ENCODE peak calls at places on chromosomes 2 and 18, in four cellular contexts. Q is A549, W is stomach, M is ovary. H is an unnamed sample.

GRCh38 chr2:129888896-129889295 is 90.6 kb upstream of the RAB6C start:
- DNase-seq in Q (no peak), W (no peak), M (no peak), H (no peak)

GRCh38 chr2:124301915-124302314 is 276.8 kb downstream of the CNTNAP5 start:
- DNase-seq in Q (no peak), M (no peak), W (no peak), H (no peak)

GRCh38 chr2:191566347-191566746 is 111.6 kb upstream of the NABP1 start:
- DNase-seq in M (no peak), Q (peak), W (peak), H (no peak)

GRCh38 chr2:232465061-232465460 is 9.1 kb downstream of the ALPI start:
- DNase-seq in W (no peak), M (no peak), Q (no peak), H (peak)

GRCh38 chr18:43935051-43935412 is 657.7 kb upstream of the SYT4 start:
- DNase-seq in W (no peak), M (no peak), Q (no peak), H (no peak)

GRCh38 chr2:46878886-46879285 is 36.7 kb downstream of the MCFD2 start:
- DNase-seq in M (no peak), Q (peak), W (no peak), H (no peak)

GRCh38 chr2:95005726-95006125 is 19.8 kb upstream of the MAL start:
- DNase-seq in W (no peak), Q (no peak), M (no peak), H (no peak)

GRCh38 chr2:127356531-127356930 is 31.2 kb downstream of the MAP3K2 start:
- DNase-seq in Q (no peak), W (no peak), M (no peak), H (no peak)

GRCh38 chr18:78638889-78639596 is 340.6 kb upstream of the SALL3 start:
- DNase-seq in W (peak), M (no peak), Q (no peak), H (no peak)

GRCh38 chr2:36609507-36609906 is 11.5 kb upstream of the FEZ2 start:
- DNase-seq in W (no peak), M (no peak), Q (no peak), H (no peak)

GRCh38 chr18:50879302-50880107 is 587 bp downstream of the ME2 start:
- DNase-seq in M (no peak), W (peak), Q (peak), H (no peak)

GRCh38 chr2:175880-176800 is 87.7 kb downstream of the SH3YL1 start:
- DNase-seq in W (no peak), Q (no peak), M (peak), H (no peak)
- TF ChIP-seq EP300 in W (no peak), Q (no peak), M (no peak), H (no peak)

DNA sequence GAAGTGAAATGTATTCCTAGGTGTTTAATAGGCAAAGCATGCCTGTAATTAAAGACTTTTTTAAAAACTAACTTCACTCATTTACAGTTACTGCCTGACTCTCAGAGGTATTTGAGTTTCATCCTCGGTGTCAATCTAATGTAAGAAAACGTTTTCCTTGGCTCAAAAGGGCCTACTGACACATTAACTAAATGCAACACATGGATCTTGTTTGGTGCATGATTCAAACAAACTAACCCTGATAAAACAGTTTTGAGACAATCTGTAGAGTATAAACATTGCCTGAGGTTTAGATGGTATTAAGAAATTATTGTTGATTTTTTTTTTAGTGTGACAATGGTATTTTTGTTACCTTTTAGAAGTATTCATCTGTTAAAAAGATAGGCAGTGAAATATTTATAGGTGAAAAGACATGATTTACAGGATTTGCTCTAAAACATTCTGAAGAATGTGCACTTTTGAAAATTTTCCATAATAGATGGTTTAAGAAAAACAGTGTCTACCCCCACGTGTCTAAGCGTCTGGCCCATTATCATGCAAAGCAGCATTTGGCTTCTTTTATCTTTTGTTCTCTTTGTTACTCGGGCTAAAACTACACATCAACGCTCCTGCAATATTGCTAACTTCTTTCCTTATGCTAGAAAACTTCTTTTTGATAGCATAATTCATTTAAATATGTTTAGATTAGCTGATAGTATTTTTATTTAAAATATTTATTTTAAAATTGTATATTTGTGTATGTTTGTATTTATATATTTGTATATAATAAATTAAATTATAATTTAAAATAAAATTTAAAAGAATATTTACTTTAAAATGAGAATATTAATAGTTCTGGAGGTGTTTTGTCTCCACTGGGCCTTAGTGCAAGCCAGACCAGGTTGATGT is 160.2 kb upstream of the NDUFV2 start:
- DNase-seq in M (no peak), W (no peak), Q (no peak), H (no peak)
- H3K27ac ChIP-seq in M (no peak), W (no peak), Q (no peak), H (no peak)

GRCh38 chr18:59593291-59593717 is 103.9 kb downstream of the CCBE1 start:
- DNase-seq in M (no peak), W (no peak), Q (no peak), H (no peak)
- TF ChIP-seq CTCF in M (no peak), W (no peak), Q (no peak), H (no peak)

GRCh38 chr2:8684421-8684884 is 2.6 kb downstream of the ID2 start:
- DNase-seq in W (no peak), Q (peak), M (peak), H (no peak)
- TF ChIP-seq EP300 in W (no peak), Q (no peak), M (no peak), H (no peak)

GRCh38 chr2:211349031-211349430 is 792.6 kb downstream of the CPS1 start:
- DNase-seq in M (no peak), Q (no peak), W (no peak), H (no peak)

GRCh38 chr2:211347328-211347727 is 790.9 kb downstream of the CPS1 start:
- DNase-seq in W (no peak), M (no peak), Q (peak), H (no peak)

GRCh38 chr2:211344289-211344688 is 787.9 kb downstream of the CPS1 start:
- DNase-seq in Q (no peak), M (no peak), W (no peak), H (no peak)
- H3K27ac ChIP-seq in Q (no peak), M (no peak), W (no peak), H (no peak)

DNA sequence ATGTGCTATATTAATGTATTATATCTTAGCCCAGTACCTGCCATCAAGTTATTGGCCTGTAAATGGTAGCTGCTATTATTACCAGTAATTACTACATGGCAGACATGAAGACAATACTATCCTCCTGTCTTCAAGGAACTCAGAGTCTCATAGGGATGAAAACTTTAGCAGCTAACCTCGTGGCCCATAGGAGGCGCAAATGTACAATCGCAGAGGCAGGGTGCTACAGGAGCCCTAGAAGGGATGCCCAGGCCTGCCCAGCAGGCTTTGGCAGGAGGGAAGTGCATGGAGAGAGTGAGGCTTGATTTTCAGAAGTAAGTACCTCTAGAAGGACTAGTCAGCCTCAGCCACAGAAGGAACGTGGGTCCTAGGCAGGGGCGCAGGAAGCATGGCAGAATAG is 44.7 kb upstream of the KIDINS220 start:
- DNase-seq in W (no peak), Q (peak), M (no peak), H (no peak)
- TF ChIP-seq CTCF in W (no peak), Q (peak), M (no peak), H (no peak)

DNA sequence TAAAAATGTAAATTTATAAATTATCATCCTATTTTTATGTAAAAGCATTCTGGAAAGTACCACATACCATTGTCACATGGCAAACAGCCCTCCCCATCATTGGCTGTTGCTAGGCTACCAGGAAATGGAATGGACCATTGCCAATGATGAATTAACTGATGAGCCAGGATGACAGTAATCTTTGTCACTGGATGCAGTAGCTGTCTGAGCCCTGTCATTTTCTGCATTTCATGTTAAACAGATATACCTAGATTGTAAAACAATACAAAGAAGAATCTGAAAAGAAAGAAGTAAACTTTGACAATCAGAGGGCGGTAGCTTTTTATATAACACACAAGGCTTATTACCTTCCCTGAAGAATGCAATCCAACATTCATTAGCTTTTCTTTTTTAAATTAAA is 641.4 kb downstream of the BCL11A start:
- DNase-seq in Q (no peak), M (no peak), W (no peak), H (no peak)
- TF ChIP-seq EP300 in Q (no peak), M (no peak), W (no peak), H (no peak)

DNA sequence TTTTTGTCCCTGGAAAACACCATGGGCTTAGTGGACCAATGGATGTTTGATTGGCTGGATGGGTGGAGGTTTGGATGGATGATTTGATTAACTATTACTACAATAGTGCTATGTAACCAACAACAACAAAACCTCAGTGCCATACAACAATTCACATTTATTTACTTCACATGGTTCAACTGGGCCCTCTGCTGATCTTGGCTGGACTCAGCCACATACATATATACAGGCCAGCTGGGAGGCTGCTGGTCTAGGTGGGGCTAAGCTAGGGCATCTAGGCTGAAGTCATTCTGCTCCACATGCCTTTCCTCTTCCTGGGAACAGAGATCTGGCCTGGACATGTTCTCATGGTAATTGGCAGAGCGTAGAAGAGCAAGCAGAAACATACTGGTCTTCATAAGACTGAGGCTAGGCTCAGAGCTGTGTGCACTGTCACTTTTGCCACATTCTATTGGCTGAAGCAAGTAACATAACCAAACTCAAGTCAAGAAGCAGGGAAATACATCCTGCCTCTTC is 102.8 kb upstream of the RNF152 start:
- DNase-seq in Q (no peak), W (no peak), M (no peak), H (no peak)
- H3K27ac ChIP-seq in Q (no peak), W (no peak), M (no peak), H (no peak)

GRCh38 chr18:64116806-64117205 is 32.1 kb downstream of the LINC00305 start:
- DNase-seq in M (no peak), Q (no peak), W (no peak), H (no peak)

GRCh38 chr18:64115906-64116305 is 33.0 kb downstream of the LINC00305 start:
- DNase-seq in M (no peak), W (no peak), Q (no peak), H (no peak)

GRCh38 chr18:64119916-64120315 is 29.0 kb downstream of the LINC00305 start:
- DNase-seq in W (no peak), Q (peak), M (no peak), H (no peak)
- TF ChIP-seq CTCF in W (no peak), Q (peak), M (no peak), H (no peak)